ENCODE peak calls at places on chromosome 7, in eight cellular contexts. One of them, this sample, is unnamed. For H3K27me3, the result is how much of the 10 kb centered on the place peaks cover.

GRCh38 chr7:93890464-93891068 is at the start of gene TFPI2:
- DNase-seq in tibial nerve: no peak
- DNase-seq in HepG2: peak
- DNase-seq in transverse colon: peak
- DNase-seq in K562: no peak
- DNase-seq in H1: peak
- DNase-seq in sigmoid colon: peak
- DNase-seq in suprapubic skin: no peak
- DNase-seq in this sample: no peak

GRCh38 chr7:109873296-109873695 is 1217.6 kb upstream of the LRRN3 start:
- DNase-seq in suprapubic skin: no peak
- DNase-seq in tibial nerve: no peak
- DNase-seq in HepG2: no peak
- DNase-seq in K562: no peak
- DNase-seq in H1: no peak
- DNase-seq in sigmoid colon: no peak
- DNase-seq in transverse colon: peak
- DNase-seq in this sample: no peak

GRCh38 chr7:103148994-103149807 is at the start of gene NAPEPLD:
- DNase-seq in HepG2: peak
- DNase-seq in suprapubic skin: peak
- DNase-seq in tibial nerve: peak
- DNase-seq in transverse colon: peak
- DNase-seq in K562: peak
- DNase-seq in H1: peak
- DNase-seq in sigmoid colon: peak
- DNase-seq in this sample: peak

GRCh38 chr7:76338298-76339084 is 20.3 kb downstream of the YWHAG start:
- DNase-seq in sigmoid colon: no peak
- DNase-seq in transverse colon: no peak
- DNase-seq in HepG2: no peak
- DNase-seq in H1: no peak
- DNase-seq in tibial nerve: no peak
- DNase-seq in K562: no peak
- DNase-seq in suprapubic skin: no peak
- DNase-seq in this sample: no peak

GRCh38 chr7:108395442-108395841 is 60.8 kb downstream of the NRCAM start:
- DNase-seq in K562: no peak
- DNase-seq in sigmoid colon: no peak
- DNase-seq in suprapubic skin: no peak
- DNase-seq in tibial nerve: no peak
- DNase-seq in HepG2: no peak
- DNase-seq in transverse colon: no peak
- DNase-seq in H1: no peak
- DNase-seq in this sample: no peak

GRCh38 chr7:47326220-47326619 is 255.7 kb downstream of the TNS3 start:
- DNase-seq in sigmoid colon: no peak
- DNase-seq in suprapubic skin: no peak
- DNase-seq in HepG2: peak
- DNase-seq in K562: no peak
- DNase-seq in H1: peak
- DNase-seq in tibial nerve: no peak
- DNase-seq in transverse colon: no peak
- DNase-seq in this sample: peak

GRCh38 chr7:84078415-84078814 is 116.2 kb downstream of the SEMA3A start:
- DNase-seq in H1: no peak
- DNase-seq in tibial nerve: no peak
- DNase-seq in K562: no peak
- DNase-seq in sigmoid colon: no peak
- DNase-seq in transverse colon: no peak
- DNase-seq in suprapubic skin: no peak
- DNase-seq in HepG2: no peak
- DNase-seq in this sample: no peak

GRCh38 chr7:22996470-22996869 is 17.5 kb downstream of the HYCC1 start:
- DNase-seq in H1: no peak
- DNase-seq in tibial nerve: no peak
- DNase-seq in sigmoid colon: no peak
- DNase-seq in suprapubic skin: no peak
- DNase-seq in transverse colon: no peak
- DNase-seq in HepG2: no peak
- DNase-seq in K562: no peak
- DNase-seq in this sample: no peak

GRCh38 chr7:98110249-98111022 is 3.8 kb downstream of the LMTK2 start:
- DNase-seq in tibial nerve: no peak
- DNase-seq in H1: no peak
- DNase-seq in HepG2: peak
- DNase-seq in sigmoid colon: no peak
- DNase-seq in transverse colon: peak
- DNase-seq in K562: no peak
- DNase-seq in suprapubic skin: no peak
- DNase-seq in this sample: no peak

GRCh38 chr7:114527589-114527988 is 113.0 kb downstream of the FOXP2 start:
- DNase-seq in sigmoid colon: no peak
- DNase-seq in suprapubic skin: no peak
- DNase-seq in H1: no peak
- DNase-seq in HepG2: no peak
- DNase-seq in tibial nerve: no peak
- DNase-seq in K562: no peak
- DNase-seq in transverse colon: no peak
- DNase-seq in this sample: no peak

GRCh38 chr7:116162236-116162635 is 48.1 kb upstream of the TES start:
- DNase-seq in suprapubic skin: no peak
- DNase-seq in K562: no peak
- DNase-seq in sigmoid colon: no peak
- DNase-seq in HepG2: no peak
- DNase-seq in H1: no peak
- DNase-seq in tibial nerve: no peak
- DNase-seq in transverse colon: no peak
- DNase-seq in this sample: no peak

GRCh38 chr7:116162992-116163391 is 47.3 kb upstream of the TES start:
- DNase-seq in tibial nerve: no peak
- DNase-seq in sigmoid colon: no peak
- DNase-seq in transverse colon: no peak
- DNase-seq in H1: no peak
- DNase-seq in suprapubic skin: no peak
- DNase-seq in K562: no peak
- DNase-seq in HepG2: peak
- DNase-seq in this sample: no peak

GRCh38 chr7:116161733-116162132 is 48.6 kb upstream of the TES start:
- DNase-seq in suprapubic skin: no peak
- DNase-seq in K562: no peak
- DNase-seq in HepG2: no peak
- DNase-seq in tibial nerve: no peak
- DNase-seq in transverse colon: no peak
- DNase-seq in sigmoid colon: no peak
- DNase-seq in H1: no peak
- DNase-seq in this sample: no peak

GRCh38 chr7:116164552-116164951 is 45.8 kb upstream of the TES start:
- DNase-seq in transverse colon: no peak
- DNase-seq in tibial nerve: no peak
- DNase-seq in HepG2: no peak
- DNase-seq in suprapubic skin: no peak
- DNase-seq in H1: no peak
- DNase-seq in sigmoid colon: no peak
- DNase-seq in K562: no peak
- DNase-seq in this sample: no peak

GRCh38 chr7:116159711-116160110 is 50.6 kb upstream of the TES start:
- DNase-seq in suprapubic skin: no peak
- DNase-seq in tibial nerve: no peak
- DNase-seq in H1: no peak
- DNase-seq in K562: no peak
- DNase-seq in transverse colon: no peak
- DNase-seq in HepG2: no peak
- DNase-seq in sigmoid colon: no peak
- DNase-seq in this sample: no peak
- H3K4me3 ChIP-seq in suprapubic skin: no peak
- H3K4me3 ChIP-seq in tibial nerve: no peak
- H3K4me3 ChIP-seq in H1: no peak
- H3K4me3 ChIP-seq in K562: no peak
- H3K4me3 ChIP-seq in transverse colon: no peak
- H3K4me3 ChIP-seq in HepG2: no peak
- H3K4me3 ChIP-seq in sigmoid colon: no peak
- H3K4me3 ChIP-seq in this sample: no peak

GRCh38 chr7:96998333-96998732 is 7.0 kb upstream of the DLX6 start:
- DNase-seq in tibial nerve: no peak
- DNase-seq in H1: no peak
- DNase-seq in K562: no peak
- DNase-seq in sigmoid colon: no peak
- DNase-seq in suprapubic skin: no peak
- DNase-seq in HepG2: no peak
- DNase-seq in transverse colon: no peak
- DNase-seq in this sample: peak
- H3K27me3 ChIP-seq in tibial nerve: under half
- H3K27me3 ChIP-seq in H1: half or more
- H3K27me3 ChIP-seq in K562: half or more
- H3K27me3 ChIP-seq in sigmoid colon: half or more
- H3K27me3 ChIP-seq in suprapubic skin: half or more
- H3K27me3 ChIP-seq in HepG2: under half
- H3K27me3 ChIP-seq in transverse colon: half or more
- H3K27me3 ChIP-seq in this sample: half or more

DNA sequence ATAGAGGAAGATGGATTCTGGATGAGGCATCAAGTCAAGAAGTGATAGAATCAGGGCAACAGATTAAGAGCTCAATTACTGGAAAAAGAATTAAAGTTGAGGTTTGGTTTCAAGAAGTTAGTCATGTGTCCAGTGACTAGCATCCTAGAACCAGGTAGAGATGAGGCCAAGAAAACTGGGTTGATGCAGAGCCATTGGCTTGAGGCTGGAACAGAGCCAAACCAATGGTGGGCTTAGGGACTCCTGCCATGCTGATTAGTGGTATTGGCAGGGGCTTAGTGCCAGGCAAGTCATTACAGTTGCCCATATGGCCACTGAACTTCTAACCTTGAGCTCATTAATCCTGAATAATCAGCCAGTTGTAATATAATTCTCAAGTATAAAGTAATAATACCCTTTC is 18.5 kb downstream of the ZNF277 start:
- DNase-seq in HepG2: no peak
- DNase-seq in sigmoid colon: no peak
- DNase-seq in suprapubic skin: no peak
- DNase-seq in H1: no peak
- DNase-seq in tibial nerve: no peak
- DNase-seq in transverse colon: no peak
- DNase-seq in K562: no peak
- DNase-seq in this sample: no peak
- TF ChIP-seq EP300 in HepG2: no peak
- TF ChIP-seq EP300 in sigmoid colon: no peak
- TF ChIP-seq EP300 in suprapubic skin: no peak
- TF ChIP-seq EP300 in H1: no peak
- TF ChIP-seq EP300 in tibial nerve: no peak
- TF ChIP-seq EP300 in transverse colon: no peak
- TF ChIP-seq EP300 in K562: no peak
- TF ChIP-seq EP300 in this sample: no peak

GRCh38 chr7:148704189-148704588 is 5.5 kb downstream of the CUL1 start:
- DNase-seq in tibial nerve: no peak
- DNase-seq in suprapubic skin: no peak
- DNase-seq in sigmoid colon: no peak
- DNase-seq in H1: no peak
- DNase-seq in transverse colon: no peak
- DNase-seq in HepG2: no peak
- DNase-seq in K562: no peak
- DNase-seq in this sample: no peak

GRCh38 chr7:148699024-148699771 is 495 bp downstream of the CUL1 start:
- DNase-seq in H1: peak
- DNase-seq in K562: peak
- DNase-seq in suprapubic skin: peak
- DNase-seq in transverse colon: peak
- DNase-seq in tibial nerve: peak
- DNase-seq in sigmoid colon: peak
- DNase-seq in HepG2: peak
- DNase-seq in this sample: no peak

GRCh38 chr7:148702876-148703670 is 4.4 kb downstream of the CUL1 start:
- DNase-seq in sigmoid colon: no peak
- DNase-seq in tibial nerve: no peak
- DNase-seq in HepG2: no peak
- DNase-seq in transverse colon: no peak
- DNase-seq in H1: no peak
- DNase-seq in K562: no peak
- DNase-seq in suprapubic skin: no peak
- DNase-seq in this sample: no peak

GRCh38 chr7:148699772-148700629 is 1.3 kb downstream of the CUL1 start:
- DNase-seq in tibial nerve: no peak
- DNase-seq in sigmoid colon: no peak
- DNase-seq in suprapubic skin: no peak
- DNase-seq in H1: no peak
- DNase-seq in HepG2: peak
- DNase-seq in transverse colon: no peak
- DNase-seq in K562: no peak
- DNase-seq in this sample: no peak

DNA sequence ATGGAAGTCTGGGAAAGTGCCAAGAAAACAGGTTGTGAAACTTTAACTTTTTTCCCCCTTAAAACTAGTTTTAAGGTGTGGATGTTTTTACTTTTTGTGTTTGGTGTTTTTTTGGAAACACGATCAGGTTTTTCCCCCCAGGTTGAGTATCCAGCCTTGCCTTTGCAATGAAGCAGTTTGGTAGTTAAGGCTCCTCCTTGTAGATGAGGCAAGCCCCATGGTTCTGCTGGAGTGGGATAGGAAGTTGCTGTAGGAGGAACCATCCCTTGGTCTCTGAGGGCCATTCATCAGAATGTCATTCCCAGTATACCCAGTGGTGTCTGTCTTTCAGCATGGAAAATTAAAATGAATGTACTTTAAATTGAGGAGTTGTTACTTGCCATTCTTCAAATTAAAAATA is 2.7 kb downstream of the CUL1 start:
- DNase-seq in K562: no peak
- DNase-seq in H1: no peak
- DNase-seq in transverse colon: no peak
- DNase-seq in HepG2: no peak
- DNase-seq in tibial nerve: no peak
- DNase-seq in sigmoid colon: no peak
- DNase-seq in suprapubic skin: no peak
- DNase-seq in this sample: no peak
- H3K4me3 ChIP-seq in K562: peak
- H3K4me3 ChIP-seq in H1: no peak
- H3K4me3 ChIP-seq in transverse colon: no peak
- H3K4me3 ChIP-seq in HepG2: no peak
- H3K4me3 ChIP-seq in tibial nerve: no peak
- H3K4me3 ChIP-seq in sigmoid colon: peak
- H3K4me3 ChIP-seq in suprapubic skin: no peak
- H3K4me3 ChIP-seq in this sample: peak